ENCODE peak calls at places on chromosomes 6 and 20, in six cellular contexts. One of them, this sample, is unnamed.

GRCh38 chr6:85406641-85407075 is 43.2 kb upstream of the NT5E start:
- DNase-seq in AG10803: no peak
- DNase-seq in NCI-H1436: no peak
- DNase-seq in T-helper 1 cell: no peak
- DNase-seq in NCI-H146: no peak
- DNase-seq in ecto neural progenitor cell: no peak
- DNase-seq in this sample: no peak

GRCh38 chr6:62162858-62163257 is 123.2 kb downstream of the KHDRBS2 start:
- DNase-seq in AG10803: no peak
- DNase-seq in NCI-H1436: no peak
- DNase-seq in T-helper 1 cell: no peak
- DNase-seq in NCI-H146: no peak
- DNase-seq in ecto neural progenitor cell: no peak
- DNase-seq in this sample: no peak

GRCh38 chr6:132060591-132060990 is 109.4 kb upstream of the CCN2 start:
- DNase-seq in AG10803: peak; percentile 63
- DNase-seq in NCI-H1436: no peak
- DNase-seq in T-helper 1 cell: no peak
- DNase-seq in NCI-H146: peak; percentile 55
- DNase-seq in ecto neural progenitor cell: no peak
- DNase-seq in this sample: peak; percentile 49

GRCh38 chr6:168016176-168016620 is 18.7 kb downstream of the KIF25 start:
- DNase-seq in AG10803: no peak
- DNase-seq in NCI-H1436: no peak
- DNase-seq in T-helper 1 cell: no peak
- DNase-seq in NCI-H146: no peak
- DNase-seq in ecto neural progenitor cell: peak; percentile 22
- DNase-seq in this sample: no peak

GRCh38 chr20:6765469-6766058 is 1.9 kb upstream of the BMP2 start:
- DNase-seq in AG10803: peak; percentile 71
- DNase-seq in NCI-H1436: peak; percentile 64
- DNase-seq in T-helper 1 cell: no peak
- DNase-seq in NCI-H146: peak; percentile 71
- DNase-seq in ecto neural progenitor cell: no peak
- DNase-seq in this sample: peak; percentile 42

GRCh38 chr6:37653933-37654565 is 43.6 kb downstream of the MDGA1 start:
- DNase-seq in AG10803: no peak
- DNase-seq in NCI-H1436: no peak
- DNase-seq in T-helper 1 cell: no peak
- DNase-seq in NCI-H146: peak; percentile 27
- DNase-seq in ecto neural progenitor cell: no peak
- DNase-seq in this sample: peak; percentile 62

GRCh38 chr6:143941852-143942627 is 66.0 kb downstream of the PLAGL1 start:
- DNase-seq in AG10803: peak; percentile 52
- DNase-seq in NCI-H1436: no peak
- DNase-seq in T-helper 1 cell: no peak
- DNase-seq in NCI-H146: peak; percentile 80
- DNase-seq in ecto neural progenitor cell: peak; percentile 81
- DNase-seq in this sample: peak; percentile 23

GRCh38 chr6:116370717-116371383 is at the start of gene DSE:
- DNase-seq in AG10803: peak; percentile 90
- DNase-seq in NCI-H1436: no peak
- DNase-seq in T-helper 1 cell: peak; percentile 55
- DNase-seq in NCI-H146: peak; percentile 66
- DNase-seq in ecto neural progenitor cell: peak; percentile 86
- DNase-seq in this sample: peak; percentile 78

GRCh38 chr20:48723308-48724264 is 104.2 kb downstream of the PREX1 start:
- DNase-seq in AG10803: peak; percentile 80
- DNase-seq in NCI-H1436: no peak
- DNase-seq in T-helper 1 cell: no peak
- DNase-seq in NCI-H146: peak; percentile 68
- DNase-seq in ecto neural progenitor cell: no peak
- DNase-seq in this sample: no peak

This sample was measured in A172.